ENCODE peak calls at places on chromosomes 3 and 15, in six cellular contexts. G is H9, V is GM23248, R is OCI-LY7, T is SK-N-SH, U is H1. O is an unnamed sample.

GRCh38 chr3:45218578-45219390 is 7.3 kb downstream of the TMEM158 start:
- DNase-seq in G (no peak), V (peak; percentile 87), U (no peak), R (no peak), T (no peak), O (no peak)

GRCh38 chr3:71994203-71994602 is 209.3 kb upstream of the PROK2 start:
- DNase-seq in G (no peak), R (no peak), U (no peak), V (no peak), T (no peak), O (no peak)

GRCh38 chr15:77603616-77604406 is 28.9 kb downstream of the LINGO1 start:
- DNase-seq in U (no peak), T (peak; percentile 58), V (no peak), R (no peak), G (no peak), O (no peak)

GRCh38 chr3:178140491-178140890 is 395.7 kb upstream of the KCNMB2 start:
- DNase-seq in U (no peak), V (peak; percentile 6), R (no peak), T (no peak), G (no peak), O (no peak)

GRCh38 chr3:9108876-9109569 is 140.4 kb downstream of the SRGAP3 start:
- DNase-seq in V (no peak), T (no peak), G (no peak), U (no peak), R (no peak), O (no peak)

GRCh38 chr3:77038468-77038927 is 1.4 kb upstream of the ROBO2 start:
- DNase-seq in R (no peak), U (peak; percentile 72), T (peak; percentile 78), G (peak; percentile 85), V (peak; percentile 91), O (peak; percentile 91)

GRCh38 chr3:11757441-11757875 is 89.2 kb downstream of the TAMM41 start:
- DNase-seq in G (no peak), U (no peak), T (no peak), V (peak; percentile 54), R (no peak), O (peak; percentile 21)

GRCh38 chr15:29534378-29534777 is 264.8 kb upstream of the NSMCE3 start:
- DNase-seq in R (no peak), V (no peak), T (no peak), G (no peak), U (no peak), O (no peak)

GRCh38 chr3:190182418-190183043 is 61.8 kb upstream of the P3H2 start:
- DNase-seq in V (peak; percentile 23), U (no peak), G (no peak), R (no peak), T (no peak), O (no peak)
- H3K4me1 ChIP-seq in V (peaks cover 51% of the 10 kb centered on the region), U (no peaks in the 10 kb centered on the region), G (no peaks in the 10 kb centered on the region), R (no peaks in the 10 kb centered on the region), T (no peaks in the 10 kb centered on the region), O (no peaks in the 10 kb centered on the region)

GRCh38 chr3:127848131-127849129 is 26.1 kb upstream of the MGLL start:
- DNase-seq in U (peak; percentile 30), V (peak; percentile 58), G (no peak), T (no peak), R (no peak), O (peak; percentile 34)
- H2AFZ ChIP-seq in U (peak overlapping the region; percentile 98), V (no peak overlapping the region), G (no peak overlapping the region), T (no peak overlapping the region), R (no peak overlapping the region), O (no peak overlapping the region)

DNA sequence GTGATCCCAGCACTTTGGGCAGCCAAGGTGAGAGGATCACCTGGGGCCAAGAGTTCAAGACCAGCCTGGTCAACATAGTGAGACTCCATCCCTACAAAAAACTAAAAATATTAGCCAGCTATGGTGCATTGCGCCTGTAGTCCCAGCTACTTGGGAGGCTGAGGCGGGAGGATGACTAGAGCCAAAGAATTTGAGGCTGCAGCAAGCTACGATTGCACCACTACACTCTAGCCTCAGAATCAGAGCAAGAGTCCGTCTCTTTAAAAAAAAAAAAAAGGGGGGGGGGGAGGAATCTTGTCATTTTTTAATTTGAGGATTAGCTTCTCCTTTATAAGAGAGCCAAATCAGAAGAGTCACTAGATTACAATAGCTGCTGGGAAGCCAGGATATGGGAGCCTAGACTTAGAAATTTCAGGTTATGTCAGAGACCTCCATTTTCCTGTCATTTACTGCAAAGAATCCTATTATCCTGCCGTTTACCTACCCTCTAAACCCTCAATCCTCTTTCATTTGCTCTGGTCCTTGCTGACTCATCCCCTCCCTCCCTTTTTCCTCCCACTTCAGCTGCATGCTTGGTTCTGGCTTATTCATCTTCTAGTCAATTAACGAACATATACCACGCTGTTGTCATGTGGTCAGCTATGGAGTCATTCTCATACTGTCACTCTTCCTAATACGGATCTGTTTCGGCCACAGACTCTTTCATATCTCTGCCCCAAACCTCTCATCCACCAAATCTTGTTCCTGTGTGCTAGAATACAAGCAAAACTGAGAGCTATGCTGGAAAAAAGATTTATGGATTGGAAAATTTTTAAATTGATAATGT is 83.8 kb upstream of the PPIB start:
- DNase-seq in R (no peak), G (peak; percentile 46), V (peak; percentile 92), U (no peak), T (no peak), O (peak; percentile 48)
- H3K4me2 ChIP-seq in R (no peak overlapping the region), G (no peak overlapping the region), V (peak overlapping the region; percentile 36), U (no peak overlapping the region), T (peak overlapping the region; percentile 12), O (peak overlapping the region; percentile 48)

DNA sequence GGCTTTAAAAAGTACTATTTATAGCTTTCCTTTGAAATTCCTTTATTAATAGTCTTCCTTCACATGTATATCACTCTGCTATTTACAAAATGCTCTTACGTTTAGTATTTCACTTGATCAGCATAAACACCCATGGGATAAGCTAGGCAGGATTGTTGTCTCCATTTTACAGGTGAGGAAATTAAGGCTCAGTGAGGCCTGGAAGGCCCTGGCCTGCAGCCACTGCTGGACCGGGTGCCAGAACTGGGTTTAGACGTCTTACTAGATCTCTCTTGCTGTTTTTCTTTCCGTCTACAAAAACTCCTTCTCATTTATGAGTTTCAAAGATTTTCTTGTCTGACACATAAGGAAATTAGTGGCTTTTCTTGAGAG is 236.4 kb downstream of the LPP start:
- DNase-seq in U (no peak), G (no peak), V (no peak), T (no peak), R (no peak), O (no peak)
- H3K4me1 ChIP-seq in U (no peaks in the 10 kb centered on the region), G (no peaks in the 10 kb centered on the region), V (peaks cover 14% of the 10 kb centered on the region), T (no peaks in the 10 kb centered on the region), R (peaks cover 50% of the 10 kb centered on the region), O (peaks cover 22% of the 10 kb centered on the region)

DNA sequence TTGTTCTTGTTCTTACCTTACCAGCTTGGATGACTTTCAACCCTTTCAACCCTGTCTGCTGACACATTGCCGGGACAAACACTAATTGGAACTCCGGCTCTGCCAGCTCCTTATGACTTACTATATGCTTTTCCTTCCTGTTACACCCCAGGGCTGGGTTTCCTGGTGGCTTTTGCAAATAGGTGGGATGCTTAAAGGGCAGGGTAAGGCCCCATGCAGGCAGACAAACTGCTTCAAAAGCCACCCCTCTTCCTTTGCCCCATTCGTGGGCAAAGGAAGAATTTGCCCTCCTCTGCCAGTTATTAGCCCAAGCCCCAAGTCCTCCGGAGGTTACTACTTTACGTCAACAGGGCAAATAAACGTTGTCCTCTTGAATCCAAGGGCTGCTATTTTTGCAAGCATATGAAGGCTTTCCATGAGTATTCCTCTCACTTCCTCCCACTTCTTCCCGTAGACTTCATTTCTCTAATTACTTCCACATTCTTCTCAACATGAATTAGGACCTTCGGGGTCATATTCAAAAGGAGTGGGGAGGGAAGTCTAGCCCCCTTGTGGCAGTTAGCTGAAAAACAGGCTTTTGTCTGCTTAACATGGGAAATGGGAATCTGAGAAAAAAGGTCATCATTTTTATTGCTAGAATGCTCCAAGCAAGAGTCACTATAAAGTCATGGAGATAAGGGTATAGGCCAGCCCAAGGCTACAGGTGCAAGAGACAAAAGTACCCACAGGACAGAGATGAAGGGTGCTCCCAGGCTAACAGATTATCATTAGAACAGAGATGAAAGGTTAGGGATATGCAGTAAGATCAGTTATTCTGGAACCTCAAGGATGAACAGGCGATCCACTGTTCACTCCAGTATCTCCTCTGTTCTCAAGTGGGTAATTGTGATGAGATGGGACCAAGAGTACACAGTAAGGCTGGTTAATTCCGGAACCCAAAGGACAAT is 56.3 kb upstream of the FSTL1 start:
- DNase-seq in V (peak; percentile 77), R (peak; percentile 17), T (peak; percentile 34), U (peak; percentile 59), G (no peak), O (peak; percentile 52)
- H2AFZ ChIP-seq in V (peak overlapping the region; percentile 49), R (no peak overlapping the region), T (no peak overlapping the region), U (no peak overlapping the region), G (no peak overlapping the region), O (no peak overlapping the region)

GRCh38 chr3:164004205-164004604 is 1074.1 kb downstream of the SI start:
- DNase-seq in G (peak; percentile 93), U (peak; percentile 81), R (no peak), V (no peak), T (peak; percentile 14), O (peak; percentile 34)
- H3K4me2 ChIP-seq in G (no peak overlapping the region), U (no peak overlapping the region), R (no peak overlapping the region), V (no peak overlapping the region), T (no peak overlapping the region), O (no peak overlapping the region)

GRCh38 chr3:115165701-115166100 is 18.6 kb upstream of the ZBTB20 start:
- DNase-seq in V (peak; percentile 26), G (no peak), T (no peak), U (no peak), R (no peak), O (no peak)
- H3K4me1 ChIP-seq in V (peaks cover 7% of the 10 kb centered on the region), G (no peaks in the 10 kb centered on the region), T (no peaks in the 10 kb centered on the region), U (no peaks in the 10 kb centered on the region), R (no peaks in the 10 kb centered on the region), O (no peaks in the 10 kb centered on the region)

GRCh38 chr3:111509308-111509707 is 32.7 kb upstream of the CD96 start:
- DNase-seq in G (no peak), U (no peak), R (no peak), V (no peak), T (no peak), O (no peak)
- H2AFZ ChIP-seq in G (no peak overlapping the region), U (peak overlapping the region; percentile 37), R (no peak overlapping the region), V (no peak overlapping the region), T (no peak overlapping the region), O (no peak overlapping the region)

DNA sequence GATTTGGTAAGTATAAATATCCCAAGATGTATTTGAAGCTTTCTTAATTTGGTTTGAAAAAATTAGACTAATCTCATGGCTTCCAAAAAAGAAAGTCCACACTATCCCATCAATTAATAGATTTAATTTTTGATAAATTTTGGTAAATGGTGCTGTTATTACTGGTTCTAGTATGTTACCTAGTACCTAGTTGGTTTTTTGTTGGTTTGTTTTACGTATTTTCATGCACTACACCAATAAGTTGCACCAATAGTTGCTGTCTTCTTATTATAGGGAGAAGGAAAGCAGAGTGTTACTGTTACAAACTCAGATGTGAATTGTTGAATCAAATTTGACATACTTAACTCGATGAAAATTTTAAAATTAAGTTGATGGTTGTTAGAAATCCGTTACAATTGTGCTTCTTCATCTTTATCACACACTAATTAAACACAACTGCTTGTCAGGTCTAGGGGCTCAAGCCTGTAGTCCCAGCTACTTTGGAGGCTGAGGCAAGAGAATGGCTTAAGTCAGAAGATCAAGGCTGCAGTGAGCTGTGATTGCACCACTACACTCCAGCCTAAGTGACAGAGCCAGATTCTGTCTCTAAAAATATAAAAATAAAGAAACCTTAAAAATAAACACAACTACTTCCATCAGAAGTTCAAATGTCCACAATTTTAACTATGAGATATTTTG is 23.1 kb upstream of the MBNL1 start:
- DNase-seq in G (no peak), V (no peak), T (no peak), U (no peak), R (peak; percentile 49), O (no peak)
- H3K4me2 ChIP-seq in G (no peak overlapping the region), V (no peak overlapping the region), T (no peak overlapping the region), U (no peak overlapping the region), R (peak overlapping the region; percentile 83), O (no peak overlapping the region)

O was measured in hepatocyte.